ENCODE peak calls at places on chromosomes 5 and 9, in nine cellular contexts. S is cardiac fibroblast, D is glutamatergic neuron, F is GM20000, X is breast epithelium, R is transverse colon, C is neural crest cell, K is suprapubic skin, G is spleen. E is an unnamed sample.

GRCh38 chr5:32254987-32255900 is 57.5 kb downstream of the MTMR12 start:
- DNase-seq in D (no peak), G (no peak), R (no peak), K (peak; percentile 67), C (no peak), F (no peak), S (peak; percentile 77), X (no peak), E (no peak)

GRCh38 chr9:101877439-101877838 is 139.0 kb upstream of the GRIN3A start:
- DNase-seq in K (no peak), X (no peak), C (no peak), D (no peak), G (no peak), S (no peak), F (no peak), R (no peak), E (no peak)

GRCh38 chr9:21802418-21803000 is at the start of gene MTAP:
- DNase-seq in R (peak; percentile 90), S (peak; percentile 97), G (peak; percentile 94), D (peak; percentile 90), F (peak; percentile 87), X (peak; percentile 94), K (peak; percentile 96), C (peak; percentile 80), E (peak; percentile 76)

GRCh38 chr9:112819635-112820496 is 69.3 kb downstream of the SNX30 start:
- DNase-seq in X (no peak), R (peak; percentile 22), G (no peak), F (peak; percentile 39), S (peak; percentile 83), C (peak; percentile 9), K (no peak), D (peak; percentile 34), E (no peak)

GRCh38 chr9:101311759-101312420 is 72.9 kb downstream of the BAAT start:
- DNase-seq in F (peak; percentile 54), R (no peak), X (no peak), C (no peak), G (no peak), K (no peak), D (no peak), S (peak; percentile 88), E (no peak)

GRCh38 chr5:97231025-97231636 is 48.1 kb upstream of the RIOK2 start:
- DNase-seq in X (peak; percentile 37), R (peak; percentile 18), S (peak; percentile 88), G (no peak), D (no peak), F (peak; percentile 46), K (no peak), C (peak; percentile 39), E (no peak)

GRCh38 chr5:57538341-57538955 is 55.8 kb upstream of the ACTBL2 start:
- DNase-seq in D (no peak), X (no peak), C (no peak), S (peak; percentile 88), R (no peak), F (no peak), G (no peak), K (no peak), E (no peak)

GRCh38 chr5:109387408-109387974 is 22.3 kb downstream of the PJA2 start:
- DNase-seq in G (no peak), D (no peak), K (no peak), R (no peak), C (no peak), S (no peak), F (no peak), X (no peak), E (no peak)

GRCh38 chr9:18056269-18056992 is 417.5 kb upstream of the ADAMTSL1 start:
- DNase-seq in K (no peak), G (no peak), R (no peak), S (no peak), F (no peak), D (no peak), C (no peak), X (no peak), E (no peak)

GRCh38 chr5:147743686-147744332 is 38.7 kb downstream of the JAKMIP2 start:
- DNase-seq in R (no peak), F (no peak), X (no peak), C (no peak), K (no peak), D (no peak), G (no peak), S (peak; percentile 4), E (no peak)

GRCh38 chr5:123080215-123080614 is 8.8 kb upstream of the PRDM6 start:
- DNase-seq in X (no peak), K (no peak), G (no peak), R (no peak), F (no peak), D (no peak), S (no peak), C (no peak), E (no peak)

GRCh38 chr9:111891910-111892499 is 4.6 kb upstream of the UGCG start:
- DNase-seq in S (no peak), D (no peak), F (peak; percentile 45), X (no peak), G (no peak), R (peak; percentile 80), K (no peak), C (no peak), E (no peak)

GRCh38 chr5:168872246-168872645 is 293.1 kb upstream of the PANK3 start:
- DNase-seq in K (no peak), X (no peak), C (no peak), R (no peak), S (no peak), G (no peak), D (no peak), F (no peak), E (no peak)

GRCh38 chr5:168877132-168877895 is 298.1 kb upstream of the PANK3 start:
- DNase-seq in K (no peak), G (no peak), D (no peak), C (no peak), X (no peak), R (no peak), S (no peak), F (no peak), E (no peak)

GRCh38 chr5:168876419-168876818 is 297.3 kb upstream of the PANK3 start:
- DNase-seq in F (no peak), K (no peak), X (no peak), R (no peak), C (no peak), G (no peak), S (no peak), D (no peak), E (no peak)

GRCh38 chr5:168875839-168876238 is 296.7 kb upstream of the PANK3 start:
- DNase-seq in F (no peak), X (no peak), S (peak; percentile 11), R (no peak), G (no peak), K (no peak), D (no peak), C (no peak), E (no peak)

DNA sequence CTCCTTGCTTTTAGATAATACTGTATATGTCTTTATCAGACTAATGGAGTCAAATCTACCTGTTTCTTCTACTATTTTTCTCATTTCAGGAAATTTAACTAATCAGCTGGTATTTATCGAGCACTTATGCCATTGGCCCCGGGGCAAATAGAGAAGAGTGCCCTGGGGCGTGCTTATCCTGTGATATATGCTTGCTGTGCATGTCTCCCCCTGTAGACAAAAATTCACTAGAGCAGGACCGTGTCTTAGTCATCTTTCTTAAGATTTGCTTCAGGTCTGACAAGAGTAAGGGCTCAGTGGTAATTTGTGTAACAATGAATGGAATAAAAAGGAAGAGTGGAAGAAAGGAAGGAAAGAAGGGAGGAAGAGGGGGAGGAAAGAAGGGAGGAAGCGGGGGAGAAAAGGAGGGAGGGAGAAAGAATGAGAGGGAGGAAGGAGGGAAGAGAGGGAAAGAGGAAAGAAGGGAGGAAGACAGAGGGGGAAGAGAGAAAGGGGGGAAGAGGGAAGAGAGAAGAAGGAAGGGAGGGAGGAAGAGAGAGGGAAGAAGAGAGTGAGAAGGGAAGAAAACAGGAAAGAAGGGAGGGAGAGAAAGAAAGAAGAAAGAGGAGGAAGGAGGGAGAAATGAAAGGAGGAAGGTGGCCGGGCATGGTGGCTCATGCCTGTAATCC is 295.7 kb upstream of the PANK3 start:
- DNase-seq in G (no peak), C (peak; percentile 28), X (no peak), F (no peak), K (no peak), R (no peak), S (peak; percentile 10), D (no peak), E (no peak)
- TF ChIP-seq CTCF in G (no peak), C (peak; percentile 51), X (no peak), F (no peak), K (no peak), R (no peak), S (peak; percentile 10), D (no peak), E (no peak)

DNA sequence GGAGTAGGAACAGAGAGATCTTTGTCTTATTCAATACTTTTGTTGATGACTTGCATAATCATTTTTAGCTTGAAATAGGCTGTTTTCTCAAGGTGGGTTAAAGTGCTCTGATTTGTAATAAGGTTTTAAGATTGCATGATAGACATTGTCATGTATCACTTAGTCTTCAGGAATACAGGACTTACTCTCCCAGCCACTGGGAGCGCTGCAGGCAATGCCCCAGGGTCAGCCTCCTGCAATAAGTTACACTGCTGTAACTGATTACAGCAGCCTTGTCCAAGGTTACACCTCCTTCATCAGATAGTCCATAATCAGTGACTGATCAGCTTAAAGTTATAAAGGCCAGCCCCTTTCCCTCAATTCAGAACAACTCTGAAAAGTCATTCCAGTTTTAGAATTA is 218.6 kb downstream of the ESM1 start:
- DNase-seq in D (no peak), X (no peak), S (no peak), G (no peak), R (no peak), F (no peak), K (no peak), C (no peak), E (no peak)
- TF ChIP-seq CTCF in D (no peak), X (no peak), S (no peak), G (no peak), R (no peak), F (no peak), K (no peak), C (no peak), E (no peak)

GRCh38 chr5:149730620-149731331 is 666 bp downstream of the PPARGC1B start:
- DNase-seq in S (peak; percentile 19), C (peak; percentile 40), R (peak; percentile 68), F (peak; percentile 78), K (no peak), G (peak; percentile 90), D (peak; percentile 63), X (peak; percentile 28), E (no peak)
- TF ChIP-seq CTCF in S (no peak), C (no peak), R (no peak), F (no peak), K (no peak), G (no peak), D (no peak), X (no peak), E (no peak)

DNA sequence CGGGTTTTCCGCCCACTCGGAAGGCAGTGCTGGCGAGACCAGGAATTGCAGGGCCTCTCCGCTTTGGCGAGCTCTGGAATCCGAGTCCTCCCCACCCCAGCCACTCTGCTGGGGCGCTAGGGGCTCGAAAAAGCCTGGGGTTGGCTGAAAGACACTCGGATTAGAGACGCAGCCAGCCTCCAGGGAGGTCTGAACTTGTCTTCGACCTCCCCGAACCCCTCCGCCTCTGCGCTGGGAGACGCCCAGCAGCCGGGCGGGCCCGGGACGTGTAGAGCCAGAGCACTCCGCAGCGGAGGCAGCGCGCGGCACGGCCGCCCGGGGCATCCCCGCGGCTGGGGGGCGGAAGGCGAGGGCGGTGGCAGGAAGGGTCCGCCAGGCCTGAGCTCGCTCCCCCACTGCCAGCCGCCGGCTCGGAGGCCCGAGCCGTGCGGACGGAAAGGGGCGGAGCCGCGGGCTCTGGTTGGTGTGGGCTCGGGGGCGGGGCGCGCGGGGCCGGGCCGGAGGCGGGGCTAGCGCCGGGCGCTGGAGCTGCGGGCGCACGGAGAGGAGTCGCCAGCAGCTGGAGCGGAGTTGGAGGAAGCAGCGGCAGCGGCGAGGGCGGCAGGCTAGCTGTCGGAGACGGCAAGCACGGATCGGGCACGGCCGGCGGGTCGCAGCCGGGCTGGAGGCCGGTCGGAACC is at the start of gene PIK3R1:
- DNase-seq in F (peak; percentile 99), G (peak; percentile 99), R (peak; percentile 97), X (peak; percentile 96), C (peak; percentile 90), K (peak; percentile 95), D (peak; percentile 96), S (peak; percentile 98), E (peak; percentile 83)
- TF ChIP-seq CTCF in F (no peak), G (peak; percentile 67), R (peak; percentile 89), X (peak; percentile 85), C (peak; percentile 59), K (peak; percentile 46), D (peak; percentile 4), S (peak; percentile 57), E (no peak)

E was measured in omental fat pad.